ENCODE peak calls at places on chromosomes 3 and 15, in nine cellular contexts. L, X, B, W, D, Y, N, M and E are unnamed samples.

GRCh38 chr3:156615592-156616173 is 58.7 kb upstream of the TIPARP start:
- DNase-seq in L (no peak), X (peak; percentile 54), B (no peak), W (no peak), D (no peak), Y (no peak), N (no peak), M (no peak), E (no peak)

GRCh38 chr3:114411811-114412803 is 118.3 kb downstream of the TIGIT start:
- DNase-seq in L (no peak), X (peak; percentile 58), B (no peak), W (peak; percentile 47), D (peak; percentile 22), Y (peak; percentile 42), N (no peak), M (no peak), E (peak; percentile 74)

GRCh38 chr3:29065211-29065785 is 215.6 kb upstream of the RBMS3 start:
- DNase-seq in L (peak; percentile 12), X (peak; percentile 27), B (peak; percentile 53), W (no peak), D (peak; percentile 78), Y (peak; percentile 35), N (no peak), M (peak; percentile 69), E (peak; percentile 61)

GRCh38 chr3:193574488-193575072 is 18.4 kb upstream of the OPA1 start:
- DNase-seq in L (no peak), X (no peak), B (no peak), W (no peak), D (no peak), Y (no peak), N (no peak), M (no peak), E (no peak)

GRCh38 chr15:76398301-76398700 is 61.7 kb downstream of the ISL2 start:
- DNase-seq in L (no peak), X (no peak), B (no peak), W (no peak), D (no peak), Y (no peak), N (no peak), M (no peak), E (no peak)

GRCh38 chr15:25862469-25863066 is 559 bp downstream of the ATP10A start:
- DNase-seq in L (no peak), X (no peak), B (peak; percentile 69), W (no peak), D (no peak), Y (no peak), N (no peak), M (peak; percentile 36), E (no peak)

GRCh38 chr3:123404391-123404790 is 44.5 kb downstream of the ADCY5 start:
- DNase-seq in L (no peak), X (no peak), B (no peak), W (no peak), D (no peak), Y (no peak), N (peak; percentile 58), M (no peak), E (no peak)

GRCh38 chr3:45623846-45624245 is 29.3 kb downstream of the LIMD1 start:
- DNase-seq in L (no peak), X (no peak), B (no peak), W (no peak), D (no peak), Y (no peak), N (no peak), M (no peak), E (no peak)

GRCh38 chr3:61060421-61060861 is 190.8 kb downstream of the FHIT start:
- DNase-seq in L (no peak), X (no peak), B (no peak), W (peak; percentile 44), D (no peak), Y (no peak), N (no peak), M (no peak), E (no peak)

DNA sequence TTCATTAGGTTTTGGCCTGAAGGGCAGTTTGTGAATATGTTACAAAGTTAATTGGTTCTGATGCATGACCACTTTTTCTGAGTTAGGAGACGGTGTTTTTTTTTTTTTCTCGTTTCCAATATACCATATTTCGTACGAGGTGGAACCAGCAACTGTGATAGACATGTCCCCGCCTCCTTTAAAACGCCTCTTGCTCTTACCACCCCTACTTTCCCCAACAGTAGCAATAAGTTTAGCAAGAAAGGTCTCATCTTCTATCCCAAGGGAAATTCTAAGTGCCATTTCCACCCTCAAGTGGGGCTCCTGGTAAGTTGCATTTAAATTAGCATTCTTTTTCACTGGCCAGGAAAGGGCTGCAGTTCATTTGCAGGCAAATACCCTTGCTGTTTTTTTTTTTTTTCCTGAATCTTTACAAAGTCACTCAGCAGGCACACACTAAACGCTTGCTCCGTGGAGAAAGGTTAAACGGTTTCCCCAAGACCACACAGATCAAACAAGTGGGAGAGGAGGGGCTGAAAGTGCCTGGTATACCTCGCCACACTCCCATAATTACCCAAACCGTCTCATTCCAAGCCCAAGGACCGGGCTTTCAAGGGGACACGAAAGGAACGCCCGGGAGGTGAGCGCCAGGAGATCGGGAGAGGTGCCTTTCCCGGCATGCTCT is 39.5 kb upstream of the MGA start:
- DNase-seq in L (no peak), X (no peak), B (no peak), W (no peak), D (no peak), Y (no peak), N (no peak), M (no peak), E (no peak)
- TF ChIP-seq POLR2A in L (no peak), X (no peak), B (no peak), W (no peak), D (no peak), Y (no peak), N (no peak), M (no peak), E (no peak)

GRCh38 chr3:125916376-125916978 is 52.5 kb upstream of the ROPN1B start:
- DNase-seq in L (peak; percentile 97), X (peak; percentile 98), B (peak; percentile 100), W (peak; percentile 84), D (no peak), Y (no peak), N (peak; percentile 99), M (peak; percentile 99), E (no peak)
- TF ChIP-seq POLR2A in L (no peak), X (no peak), B (no peak), W (peak; percentile 62), D (peak; percentile 49), Y (peak; percentile 12), N (no peak), M (no peak), E (no peak)

GRCh38 chr15:91852741-91853500 is 587 bp upstream of the SLCO3A1 start:
- DNase-seq in L (peak; percentile 68), X (peak; percentile 78), B (peak; percentile 53), W (peak; percentile 13), D (peak; percentile 78), Y (peak; percentile 62), N (peak; percentile 94), M (peak; percentile 76), E (peak; percentile 83)
- TF ChIP-seq POLR2A in L (no peak), X (no peak), B (no peak), W (no peak), D (peak; percentile 45), Y (no peak), N (no peak), M (no peak), E (peak; percentile 41)

DNA sequence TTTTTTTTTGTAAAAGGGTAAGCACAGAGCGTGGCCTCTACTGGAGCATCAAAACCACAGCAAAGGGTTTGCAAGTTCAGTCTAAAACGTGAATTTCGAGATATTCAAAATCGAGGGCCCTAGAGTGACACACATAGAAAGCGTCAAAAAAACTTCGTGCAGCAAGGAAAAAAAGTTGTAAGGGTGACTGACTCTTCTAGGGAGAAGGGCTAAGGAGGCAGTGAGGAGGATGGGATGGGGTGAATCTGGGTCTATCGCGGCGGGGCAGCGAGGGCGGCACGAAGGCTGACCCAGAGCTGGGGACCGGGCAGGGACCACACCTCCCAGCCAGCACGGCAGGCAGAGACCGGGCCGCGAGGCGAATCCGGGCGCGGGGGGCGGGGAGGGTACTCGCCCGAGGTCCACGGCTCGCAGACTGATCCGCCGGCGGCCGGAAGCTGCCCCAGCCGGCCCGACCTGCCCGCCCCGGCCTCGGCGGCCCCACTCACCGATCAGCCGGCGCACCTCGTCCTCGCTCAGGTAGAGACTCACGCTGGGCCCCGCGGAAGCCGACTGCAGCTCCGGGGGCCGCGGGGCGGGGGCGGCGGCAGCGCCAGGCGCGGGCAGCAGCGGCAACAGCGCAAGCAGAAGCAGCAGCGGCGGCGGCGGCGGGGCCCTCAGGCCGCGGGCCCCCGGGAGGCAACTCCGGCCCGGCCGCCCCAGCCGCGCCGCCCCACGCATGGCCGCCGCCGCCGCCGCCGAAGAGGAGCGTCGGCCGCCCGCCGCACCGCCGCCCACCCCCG is 533 bp downstream of the RYK start:
- DNase-seq in L (peak; percentile 13), X (peak; percentile 66), B (peak; percentile 57), W (peak; percentile 39), D (peak; percentile 65), Y (peak; percentile 56), N (peak; percentile 93), M (peak; percentile 70), E (peak; percentile 74)
- TF ChIP-seq POLR2A in L (no peak), X (no peak), B (no peak), W (no peak), D (no peak), Y (no peak), N (no peak), M (no peak), E (no peak)